ENCODE peak calls at places on chromosomes 1 and 21, in four cellular contexts. Q is SK-N-SH, X is K562, E is HEK293T. L is an unnamed sample.

GRCh38 chr1:29893036-29893723 is 656.9 kb downstream of the PTPRU start:
- DNase-seq in Q (peak; percentile 22), X (peak; percentile 31), E (no peak), L (no peak)

GRCh38 chr1:234911787-234912186 is 216.8 kb downstream of the TOMM20 start:
- DNase-seq in Q (no peak), X (no peak), E (no peak), L (no peak)

GRCh38 chr1:151062738-151063371 is 2.7 kb downstream of the MLLT11 start:
- DNase-seq in Q (peak; percentile 48), X (no peak), E (no peak), L (no peak)

GRCh38 chr1:247385283-247385682 is 30.7 kb upstream of the NLRP3 start:
- DNase-seq in Q (no peak), X (no peak), E (no peak), L (no peak)

GRCh38 chr1:32618673-32619221 is 31.6 kb downstream of the ZBTB8OS start:
- DNase-seq in Q (no peak), X (peak; percentile 24), E (peak; percentile 36), L (no peak)

GRCh38 chr1:58727363-58727762 is 27.5 kb upstream of the MYSM1 start:
- DNase-seq in Q (no peak), X (no peak), E (no peak), L (no peak)

GRCh38 chr1:147626739-147627138 is 43.6 kb downstream of the ACP6 start:
- DNase-seq in Q (no peak), X (no peak), E (no peak), L (no peak)

GRCh38 chr1:53535226-53535625 is 76.0 kb downstream of the DMRTB1 start:
- DNase-seq in Q (no peak), X (no peak), E (no peak), L (no peak)

GRCh38 chr1:201049248-201049831 is 25.8 kb upstream of the KIF21B start:
- DNase-seq in Q (peak; percentile 54), X (no peak), E (no peak), L (no peak)

GRCh38 chr1:171251042-171251740 is 2.9 kb downstream of the FMO1 start:
- DNase-seq in Q (no peak), X (no peak), E (peak; percentile 41), L (no peak)

GRCh38 chr1:15244813-15245212 is 2.2 kb upstream of the FHAD1 start:
- DNase-seq in Q (no peak), X (no peak), E (no peak), L (no peak)

GRCh38 chr1:54464031-54464476 is 57.9 kb upstream of the SSBP3 start:
- DNase-seq in Q (peak; percentile 11), X (no peak), E (no peak), L (no peak)

GRCh38 chr1:116664366-116664983 is 3.1 kb downstream of the IGSF3 start:
- DNase-seq in Q (no peak), X (no peak), E (no peak), L (no peak)

GRCh38 chr1:36384542-36385409 is 948 bp downstream of the STK40 start:
- DNase-seq in Q (peak; percentile 41), X (peak; percentile 63), E (peak; percentile 28), L (no peak)

GRCh38 chr1:50268049-50268448 is 155.2 kb downstream of the DMRTA2 start:
- DNase-seq in Q (no peak), X (no peak), E (peak; percentile 28), L (no peak)

GRCh38 chr1:185426761-185427698 is 110.0 kb upstream of the IVNS1ABP start:
- DNase-seq in Q (no peak), X (no peak), E (no peak), L (no peak)

GRCh38 chr21:42644223-42645208 is 8.9 kb upstream of the PDE9A start:
- DNase-seq in Q (no peak), X (no peak), E (no peak), L (no peak)

GRCh38 chr1:117698398-117699160 is 92.7 kb downstream of the TENT5C start:
- DNase-seq in Q (no peak), X (no peak), E (no peak), L (no peak)

GRCh38 chr1:43963006-43963405 is 6.8 kb upstream of the DPH2 start:
- DNase-seq in Q (no peak), X (no peak), E (no peak), L (no peak)

GRCh38 chr1:17914142-17914541 is 159.0 kb downstream of the ACTL8 start:
- DNase-seq in Q (no peak), X (no peak), E (no peak), L (no peak)

GRCh38 chr1:50742523-50742922 is 217.5 kb downstream of the FAF1 start:
- DNase-seq in Q (no peak), X (no peak), E (no peak), L (no peak)

GRCh38 chr1:51527144-51527543 is 8.1 kb upstream of the EPS15 start:
- DNase-seq in Q (no peak), X (no peak), E (no peak), L (no peak)

GRCh38 chr1:231584117-231584516 is 42.5 kb upstream of the DISC1 start:
- DNase-seq in Q (peak; percentile 37), X (no peak), E (peak; percentile 22), L (no peak)

GRCh38 chr1:3948344-3948743 is 48.3 kb upstream of the C1orf174 start:
- DNase-seq in Q (no peak), X (no peak), E (no peak), L (no peak)

GRCh38 chr1:9455487-9456237 is 83.6 kb upstream of the SLC25A33 start:
- DNase-seq in Q (peak; percentile 79), X (peak; percentile 64), E (peak; percentile 77), L (no peak)

GRCh38 chr1:206834217-206834616 is 31.2 kb upstream of the IL20 start:
- DNase-seq in Q (no peak), X (no peak), E (no peak), L (no peak)

GRCh38 chr1:119367332-119368124 is 1.1 kb upstream of the HAO2 start:
- DNase-seq in Q (peak; percentile 35), X (peak; percentile 45), E (peak; percentile 63), L (no peak)

GRCh38 chr1:154990276-154990675 is 3.1 kb upstream of the LENEP start:
- DNase-seq in Q (peak; percentile 1), X (no peak), E (no peak), L (no peak)

GRCh38 chr1:209510063-209510462 is 73.5 kb upstream of the CAMK1G start:
- DNase-seq in Q (no peak), X (no peak), E (no peak), L (no peak)

GRCh38 chr1:170856455-170856854 is 78.9 kb upstream of the MROH9 start:
- DNase-seq in Q (no peak), X (no peak), E (no peak), L (no peak)

DNA sequence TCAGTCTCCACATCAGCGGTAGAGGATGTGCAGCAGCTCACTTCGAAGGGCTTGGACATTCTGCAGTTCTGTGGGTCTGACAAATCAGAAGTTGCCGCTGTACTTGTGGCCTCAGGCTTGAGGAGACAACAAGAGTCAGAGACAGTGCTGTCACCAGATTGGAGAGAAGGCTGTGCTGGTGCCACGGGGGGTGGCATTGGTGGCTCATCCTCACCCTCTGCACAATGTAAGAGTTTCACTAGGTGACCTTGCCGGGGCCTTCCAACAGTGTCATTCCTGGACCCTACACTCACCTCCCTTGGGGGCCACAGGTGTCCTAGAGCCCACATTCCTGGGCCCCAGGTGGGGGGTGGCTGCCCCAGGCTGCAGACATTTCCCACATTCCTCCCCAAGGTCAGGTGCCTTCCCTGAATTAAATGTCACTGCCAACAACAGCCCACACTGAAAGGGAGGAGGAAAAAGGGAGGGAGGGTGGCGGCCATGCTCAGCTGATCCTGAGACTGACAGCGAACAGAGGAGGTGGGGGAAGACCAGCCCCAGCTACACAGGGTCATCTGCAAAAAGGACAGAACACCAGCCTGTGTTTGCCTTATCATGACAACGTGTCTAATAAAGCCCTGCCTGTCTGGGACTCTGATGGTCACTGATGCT is 46.4 kb downstream of the TMCC2 start:
- DNase-seq in Q (no peak), X (no peak), E (no peak), L (no peak)
- TF ChIP-seq FOXM1 in Q (no peak), X (no peak), E (no peak), L (no peak)

GRCh38 chr1:47187926-47188250 is 1.9 kb downstream of the PDZK1IP1 start:
- DNase-seq in Q (no peak), X (no peak), E (no peak), L (no peak)

GRCh38 chr1:47188901-47189785 is 693 bp downstream of the PDZK1IP1 start:
- DNase-seq in Q (no peak), X (no peak), E (no peak), L (no peak)

GRCh38 chr1:47190807-47191206 is 971 bp upstream of the PDZK1IP1 start:
- DNase-seq in Q (no peak), X (no peak), E (no peak), L (no peak)

GRCh38 chr1:47191940-47192457 is 2.2 kb upstream of the PDZK1IP1 start:
- DNase-seq in Q (no peak), X (no peak), E (no peak), L (no peak)

DNA sequence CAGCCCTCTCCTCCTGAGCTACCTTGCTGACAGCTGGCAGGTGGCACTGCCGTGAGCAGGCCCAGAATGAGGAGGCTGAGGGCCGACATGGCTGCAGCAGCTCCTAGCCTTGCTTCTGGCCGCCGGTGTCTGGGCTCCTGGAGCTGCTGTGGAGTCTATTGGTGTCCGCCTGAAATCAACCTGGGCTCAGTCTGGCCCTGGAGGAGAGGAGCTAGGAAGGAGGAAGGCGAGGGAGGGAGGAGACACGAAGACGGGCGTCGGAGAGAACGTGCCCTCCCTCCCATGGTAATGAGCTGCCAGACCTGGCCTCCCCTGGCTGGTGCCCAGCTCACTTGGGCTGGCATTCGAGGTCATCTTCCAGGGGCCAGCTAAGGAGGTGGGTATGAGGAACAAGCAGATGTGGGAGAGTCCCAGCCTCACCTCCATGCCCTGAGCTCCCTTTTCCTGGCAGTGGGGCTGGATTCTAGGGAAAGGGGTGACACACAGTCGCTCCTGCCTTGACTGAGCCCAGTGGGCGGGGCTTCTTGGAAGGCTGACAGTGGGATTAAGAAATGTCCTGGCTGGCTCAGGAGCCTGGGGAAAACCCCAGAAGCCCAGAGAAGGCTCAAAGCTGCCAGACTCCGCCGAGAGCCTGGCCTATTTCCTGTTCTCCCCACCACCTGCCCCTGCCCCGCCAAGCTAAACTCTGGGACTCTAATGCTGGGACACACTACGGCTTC is at the start of gene PDZK1IP1:
- DNase-seq in Q (no peak), X (peak; percentile 45), E (no peak), L (no peak)
- TF ChIP-seq FOXM1 in Q (no peak), X (no peak), E (no peak), L (no peak)

GRCh38 chr1:211935448-211935970 is 99.8 kb downstream of the INTS7 start:
- DNase-seq in Q (no peak), X (no peak), E (no peak), L (peak; percentile 97)
- TF ChIP-seq FOXM1 in Q (no peak), X (no peak), E (no peak), L (peak; percentile 95)

DNA sequence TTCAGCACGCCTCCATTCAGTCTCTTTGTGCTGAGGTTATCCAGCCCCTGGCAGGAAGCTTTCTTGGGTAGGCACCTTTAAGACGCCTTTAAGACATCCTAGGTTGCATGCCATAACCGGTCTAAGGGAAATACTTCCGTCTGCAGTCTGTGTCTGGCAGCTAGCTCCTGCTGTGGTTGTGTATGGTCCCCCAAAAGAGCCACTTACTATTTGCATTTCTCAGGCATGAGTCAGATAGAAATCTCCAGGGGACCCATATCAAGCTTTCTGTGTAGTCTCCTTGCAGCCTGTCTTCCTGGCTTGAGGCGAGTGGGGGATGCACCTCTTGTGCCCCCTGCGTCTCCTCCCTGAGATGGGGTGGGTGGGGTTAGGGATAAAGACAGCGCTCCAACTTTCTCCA is 10.0 kb upstream of the RYR2 start:
- DNase-seq in Q (no peak), X (no peak), E (no peak), L (peak; percentile 1)
- TF ChIP-seq FOXM1 in Q (no peak), X (no peak), E (no peak), L (no peak)